ENCODE peak calls at places on chromosomes 12 and 14, in ten cellular contexts. I, U, P, C, V, H, N, Y, D and S are unnamed samples.
A peak's percentile ranks its signal among the peaks of the same experiment; 100 is the strongest.

GRCh38 chr12:26090853-26091510 is 33.9 kb downstream of the BHLHE41 start:
- DNase-seq in I (no peak), U (no peak), P (no peak), C (peak; percentile 12), V (no peak), H (no peak), N (peak; percentile 98), Y (peak; percentile 95), D (peak; percentile 63), S (peak; percentile 64)

GRCh38 chr14:95044463-95045254 is 112.7 kb downstream of the DICER1 start:
- DNase-seq in I (peak; percentile 27), U (peak; percentile 40), P (no peak), C (no peak), V (no peak), H (no peak), N (no peak), Y (no peak), D (no peak), S (no peak)

GRCh38 chr12:48924617-48925217 is 575 bp downstream of the FKBP11 start:
- DNase-seq in I (peak; percentile 81), U (peak; percentile 83), P (no peak), C (peak; percentile 46), V (peak; percentile 81), H (peak; percentile 59), N (peak; percentile 44), Y (no peak), D (peak; percentile 11), S (peak; percentile 32)

GRCh38 chr14:32408018-32408417 is 78.9 kb downstream of the AKAP6 start:
- DNase-seq in I (no peak), U (no peak), P (no peak), C (no peak), V (peak; percentile 27), H (no peak), N (no peak), Y (no peak), D (no peak), S (peak; percentile 37)

GRCh38 chr14:51912112-51912786 is 51.8 kb downstream of the GNG2 start:
- DNase-seq in I (no peak), U (no peak), P (no peak), C (no peak), V (no peak), H (no peak), N (no peak), Y (no peak), D (no peak), S (no peak)

GRCh38 chr14:75933712-75934296 is 48.0 kb downstream of the TGFB3 start:
- DNase-seq in I (no peak), U (no peak), P (no peak), C (no peak), V (no peak), H (no peak), N (no peak), Y (no peak), D (no peak), S (no peak)

GRCh38 chr14:74444866-74445265 is 18.9 kb upstream of the SYNDIG1L start:
- DNase-seq in I (peak; percentile 85), U (peak; percentile 67), P (no peak), C (no peak), V (no peak), H (no peak), N (no peak), Y (no peak), D (no peak), S (no peak)

GRCh38 chr12:93323625-93324165 is 54.0 kb upstream of the NUDT4 start:
- DNase-seq in I (no peak), U (no peak), P (no peak), C (peak; percentile 44), V (no peak), H (no peak), N (peak; percentile 35), Y (no peak), D (peak; percentile 50), S (peak; percentile 37)

GRCh38 chr14:33745163-33745562 is 205.7 kb downstream of the EGLN3 start:
- DNase-seq in I (no peak), U (no peak), P (no peak), C (no peak), V (no peak), H (no peak), N (no peak), Y (no peak), D (no peak), S (peak; percentile 30)

GRCh38 chr14:65334765-65335411 is 77.6 kb upstream of the FUT8 start:
- DNase-seq in I (peak; percentile 89), U (peak; percentile 69), P (no peak), C (no peak), V (peak; percentile 66), H (no peak), N (peak; percentile 83), Y (peak; percentile 94), D (no peak), S (no peak)

GRCh38 chr12:66239295-66239694 is 50.3 kb downstream of the IRAK3 start:
- DNase-seq in I (peak; percentile 42), U (no peak), P (no peak), C (no peak), V (no peak), H (no peak), N (no peak), Y (no peak), D (no peak), S (no peak)

GRCh38 chr12:66236969-66237368 is 48.0 kb downstream of the IRAK3 start:
- DNase-seq in I (no peak), U (no peak), P (no peak), C (no peak), V (no peak), H (no peak), N (no peak), Y (no peak), D (no peak), S (no peak)

GRCh38 chr12:66232258-66232657 is 43.2 kb downstream of the IRAK3 start:
- DNase-seq in I (no peak), U (no peak), P (no peak), C (no peak), V (no peak), H (no peak), N (no peak), Y (no peak), D (no peak), S (no peak)

GRCh38 chr12:66237505-66238175 is 48.6 kb downstream of the IRAK3 start:
- DNase-seq in I (no peak), U (no peak), P (no peak), C (no peak), V (no peak), H (no peak), N (no peak), Y (no peak), D (no peak), S (no peak)

GRCh38 chr12:66235626-66236281 is 46.7 kb downstream of the IRAK3 start:
- DNase-seq in I (peak; percentile 25), U (no peak), P (no peak), C (peak; percentile 4), V (no peak), H (peak; percentile 66), N (no peak), Y (no peak), D (no peak), S (no peak)
- TF ChIP-seq CTCF in I (no peak), U (peak; percentile 30), P (no peak), C (no peak), V (no peak), H (no peak), N (no peak), Y (peak; percentile 51), D (peak; percentile 14), S (peak; percentile 11)

DNA sequence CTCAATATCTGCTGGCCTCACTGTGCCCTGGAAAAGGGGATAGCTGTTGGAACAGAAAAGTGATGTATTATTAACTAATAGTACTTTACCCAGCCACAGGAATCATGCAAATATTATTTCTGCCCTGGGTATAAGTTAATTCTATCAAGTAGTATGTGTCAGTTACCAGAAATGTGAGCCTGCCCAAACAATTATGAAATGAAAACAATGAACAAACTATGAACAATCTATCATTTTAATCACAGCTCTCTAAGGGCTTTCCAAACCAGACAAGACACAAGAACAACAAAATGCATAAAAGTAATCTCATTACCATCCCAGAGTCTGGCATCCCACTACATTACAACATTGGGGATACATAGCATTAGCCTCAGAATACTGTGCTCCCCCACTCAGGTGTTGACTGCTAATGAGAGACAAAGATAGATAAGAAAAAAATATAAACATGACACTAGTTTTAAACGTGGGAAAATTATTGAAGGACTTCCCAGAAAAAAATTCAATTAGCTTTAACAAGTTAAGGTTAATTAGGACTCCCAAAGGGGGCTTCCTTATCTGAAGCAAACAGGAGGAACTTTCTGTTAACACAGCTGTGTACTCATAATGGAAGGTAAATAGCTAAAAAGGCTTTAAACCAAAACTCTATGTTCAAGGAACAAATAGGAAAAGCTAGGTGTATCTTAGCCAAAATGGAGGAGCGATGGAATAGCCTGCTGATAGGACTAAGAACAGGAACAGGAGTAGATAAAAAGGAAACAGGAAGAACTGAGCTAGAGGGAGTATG is 3.3 kb downstream of the DCAF5 start:
- DNase-seq in I (no peak), U (no peak), P (no peak), C (no peak), V (no peak), H (no peak), N (no peak), Y (no peak), D (peak; percentile 63), S (no peak)
- H3K4me2 ChIP-seq in I (no peak overlapping the region), U (no peak overlapping the region), P (no peak overlapping the region), C (peak overlapping the region; percentile 12), V (no peak overlapping the region), H (no peak overlapping the region), N (peak overlapping the region; percentile 96), Y (peak overlapping the region; percentile 87), D (peak overlapping the region; percentile 48), S (peak overlapping the region; percentile 19)

DNA sequence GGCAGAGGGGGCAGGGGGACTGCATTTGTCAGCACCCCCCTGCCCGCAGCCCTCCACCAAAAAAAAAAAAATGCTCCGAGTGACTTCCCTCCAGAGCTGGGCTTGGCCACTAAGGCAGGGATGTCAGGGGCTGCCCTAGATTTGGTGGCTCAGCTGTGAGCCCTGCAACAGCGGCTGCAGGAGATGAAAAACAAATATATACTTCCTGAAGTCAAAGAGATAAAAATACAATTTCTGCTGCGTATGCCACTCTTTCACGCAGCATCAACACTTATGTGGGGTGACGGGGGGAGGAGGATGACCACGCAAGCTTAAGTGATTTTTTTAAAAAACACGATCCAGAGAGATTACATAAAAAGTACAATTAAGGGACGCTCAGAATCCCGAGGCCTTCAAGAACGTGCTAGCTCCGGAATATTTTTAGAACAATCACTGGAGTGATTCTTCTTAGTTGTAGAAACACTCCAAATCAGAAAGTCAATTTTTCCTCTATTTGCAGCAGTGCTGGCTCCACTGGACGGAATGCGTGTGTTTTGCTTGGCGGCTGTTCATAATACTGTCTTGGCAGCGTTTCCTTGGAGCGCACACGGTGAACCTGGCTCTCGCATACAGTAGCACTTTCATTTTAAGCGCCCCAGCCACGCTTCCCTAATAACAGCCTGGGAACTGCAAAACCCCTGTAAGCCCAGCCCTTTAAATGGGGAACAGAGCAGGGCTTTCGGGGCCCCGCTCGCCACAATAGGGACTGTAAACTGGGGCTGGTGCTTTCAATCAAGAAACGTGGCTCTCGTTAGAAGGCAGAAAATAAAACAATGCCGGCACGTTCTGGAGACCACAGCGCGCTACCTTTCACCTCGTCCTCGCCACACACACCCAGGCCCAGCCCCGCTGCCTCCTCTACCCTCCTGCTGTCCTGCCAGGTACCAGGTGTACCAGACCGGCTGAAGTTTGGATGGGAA is 80.1 kb downstream of the BCL11B start:
- DNase-seq in I (no peak), U (no peak), P (no peak), C (peak; percentile 13), V (peak; percentile 33), H (no peak), N (peak; percentile 53), Y (no peak), D (peak; percentile 51), S (peak; percentile 80)
- H3K27ac ChIP-seq in I (peak overlapping the region; percentile 47), U (no peak overlapping the region), P (no peak overlapping the region), C (no peak overlapping the region), V (no peak overlapping the region), H (no peak overlapping the region), N (no peak overlapping the region), Y (no peak overlapping the region), D (no peak overlapping the region), S (no peak overlapping the region)

GRCh38 chr14:23483216-23483854 is 13.8 kb downstream of the NGDN start:
- DNase-seq in I (peak; percentile 93), U (peak; percentile 89), P (no peak), C (peak; percentile 13), V (peak; percentile 30), H (peak; percentile 60), N (peak; percentile 15), Y (no peak), D (no peak), S (no peak)
- TF ChIP-seq CTCF in I (peak; percentile 94), U (peak; percentile 91), P (peak; percentile 57), C (peak; percentile 51), V (peak; percentile 35), H (peak; percentile 34), N (peak; percentile 50), Y (peak; percentile 32), D (peak; percentile 38), S (peak; percentile 25)